ENCODE peak calls at places on chromosome 12, in nine cellular contexts. G, Q, S, N, O, P, C, H and D are unnamed samples.
A peak's percentile ranks its signal among the peaks of the same experiment; 100 is the strongest.

GRCh38 chr12:113874999-113875561 is 91.0 kb downstream of the RBM19 start:
- DNase-seq in G (no peak), Q (no peak), S (no peak), N (peak; percentile 32), O (no peak), P (no peak), C (no peak), H (no peak), D (no peak)

GRCh38 chr12:65238609-65239008 is 39.9 kb upstream of the MSRB3 start:
- DNase-seq in G (no peak), Q (no peak), S (no peak), N (no peak), O (no peak), P (no peak), C (no peak), H (no peak), D (no peak)

GRCh38 chr12:15278816-15279658 is 43.3 kb upstream of the PTPRO start:
- DNase-seq in G (peak; percentile 71), Q (peak; percentile 52), S (no peak), N (no peak), O (peak; percentile 25), P (peak; percentile 83), C (peak; percentile 45), H (peak; percentile 53), D (no peak)

GRCh38 chr12:452667-453210 is 7.0 kb upstream of the B4GALNT3 start:
- DNase-seq in G (no peak), Q (peak; percentile 44), S (no peak), N (no peak), O (no peak), P (no peak), C (peak; percentile 32), H (no peak), D (no peak)

GRCh38 chr12:106135075-106135474 is 3.7 kb downstream of the NUAK1 start:
- DNase-seq in G (no peak), Q (no peak), S (no peak), N (no peak), O (no peak), P (no peak), C (no peak), H (no peak), D (no peak)

GRCh38 chr12:5654019-5654418 is 222.1 kb downstream of the NTF3 start:
- DNase-seq in G (no peak), Q (no peak), S (no peak), N (no peak), O (no peak), P (no peak), C (no peak), H (peak; percentile 48), D (no peak)

GRCh38 chr12:52455818-52456217 is 3.9 kb upstream of the KRT6B start:
- DNase-seq in G (no peak), Q (no peak), S (no peak), N (no peak), O (no peak), P (no peak), C (no peak), H (no peak), D (no peak)

GRCh38 chr12:95349291-95349690 is 124.7 kb upstream of the METAP2 start:
- DNase-seq in G (no peak), Q (no peak), S (no peak), N (no peak), O (no peak), P (no peak), C (no peak), H (no peak), D (no peak)

GRCh38 chr12:98870521-98870920 is 225.4 kb downstream of the APAF1 start:
- DNase-seq in G (no peak), Q (no peak), S (no peak), N (no peak), O (no peak), P (no peak), C (no peak), H (no peak), D (no peak)

GRCh38 chr12:29782285-29782820 is 1.4 kb downstream of the TMTC1 start:
- DNase-seq in G (peak; percentile 29), Q (peak; percentile 15), S (no peak), N (no peak), O (no peak), P (peak; percentile 11), C (no peak), H (no peak), D (no peak)

GRCh38 chr12:50271724-50272247 is 11.5 kb downstream of the LIMA1 start:
- DNase-seq in G (no peak), Q (no peak), S (no peak), N (no peak), O (no peak), P (no peak), C (peak; percentile 39), H (no peak), D (no peak)

GRCh38 chr12:85823436-85824179 is 12.6 kb downstream of the RASSF9 start:
- DNase-seq in G (no peak), Q (no peak), S (no peak), N (no peak), O (no peak), P (no peak), C (no peak), H (no peak), D (no peak)

GRCh38 chr12:2691001-2691339 is 103.8 kb upstream of the FKBP4 start:
- DNase-seq in G (no peak), Q (no peak), S (no peak), N (peak; percentile 14), O (no peak), P (no peak), C (no peak), H (peak; percentile 77), D (no peak)

GRCh38 chr12:17950898-17951297 is 139.1 kb downstream of the RERGL start:
- DNase-seq in G (no peak), Q (no peak), S (no peak), N (no peak), O (no peak), P (no peak), C (no peak), H (no peak), D (no peak)

GRCh38 chr12:99911967-99912366 is 72.8 kb downstream of the ANKS1B start:
- DNase-seq in G (no peak), Q (no peak), S (no peak), N (no peak), O (no peak), P (no peak), C (no peak), H (no peak), D (no peak)

GRCh38 chr12:127928615-127929014 is 338.4 kb upstream of the TMEM132C start:
- DNase-seq in G (no peak), Q (no peak), S (no peak), N (no peak), O (no peak), P (no peak), C (no peak), H (no peak), D (no peak)

GRCh38 chr12:32273063-32273521 is 126.3 kb upstream of the FGD4 start:
- DNase-seq in G (no peak), Q (no peak), S (no peak), N (no peak), O (no peak), P (no peak), C (no peak), H (no peak), D (no peak)

GRCh38 chr12:105280966-105281693 is 45.2 kb upstream of the APPL2 start:
- DNase-seq in G (no peak), Q (peak; percentile 17), S (no peak), N (peak; percentile 59), O (no peak), P (no peak), C (no peak), H (no peak), D (no peak)

GRCh38 chr12:119725523-119725922 is 57.6 kb downstream of the PRKAB1 start:
- DNase-seq in G (no peak), Q (no peak), S (no peak), N (no peak), O (no peak), P (no peak), C (peak; percentile 74), H (peak; percentile 59), D (no peak)

GRCh38 chr12:70754330-70754741 is 117.1 kb upstream of the PTPRB start:
- DNase-seq in G (no peak), Q (no peak), S (no peak), N (no peak), O (no peak), P (no peak), C (no peak), H (no peak), D (no peak)
- TF ChIP-seq POLR2A in G (no peak), Q (no peak), S (no peak), N (no peak), O (no peak), P (no peak), C (no peak), H (no peak), D (no peak)

DNA sequence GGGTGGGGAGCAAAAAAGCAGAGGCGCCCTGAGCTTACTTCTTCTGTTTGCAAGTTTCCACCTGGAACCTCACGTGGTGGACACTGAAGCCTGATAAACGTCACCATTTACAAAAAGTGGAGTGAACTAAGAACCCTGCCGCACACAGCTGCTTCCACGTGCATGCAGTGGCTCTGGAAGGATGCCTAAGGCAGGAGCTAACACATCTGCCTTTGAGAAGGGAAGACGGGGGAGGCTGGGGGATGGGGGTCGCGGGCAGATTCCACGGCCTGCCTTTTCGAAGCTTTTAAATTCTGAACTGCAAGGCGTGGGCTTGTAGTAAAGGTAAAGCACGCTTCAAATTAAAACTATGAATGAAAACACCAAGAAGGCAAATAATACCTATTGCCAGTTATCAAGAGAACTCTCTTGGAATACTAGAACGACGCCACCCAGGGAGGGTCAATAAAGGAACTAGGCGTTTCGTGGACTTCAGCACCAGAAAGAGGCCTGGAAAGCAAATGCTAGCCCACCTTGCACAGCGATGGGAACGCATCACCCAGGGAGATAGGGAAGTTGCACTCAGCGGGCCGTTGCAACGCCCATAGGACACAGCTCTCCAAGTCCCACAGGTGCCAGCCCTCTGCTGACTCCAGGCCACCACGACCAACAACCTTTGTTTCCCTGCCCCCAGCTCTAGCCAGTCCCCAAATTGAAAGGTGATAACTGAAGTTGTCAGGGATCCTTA is 61.8 kb downstream of the TESC start:
- DNase-seq in G (no peak), Q (no peak), S (no peak), N (no peak), O (no peak), P (no peak), C (no peak), H (no peak), D (peak; percentile 36)
- H3K27ac ChIP-seq in G (no peak overlapping the region), Q (no peak overlapping the region), S (no peak overlapping the region), N (no peak overlapping the region), O (no peak overlapping the region), P (no peak overlapping the region), C (no peak overlapping the region), H (no peak overlapping the region), D (no peak overlapping the region)

GRCh38 chr12:108833355-108833733 is 24.0 kb downstream of the SSH1 start:
- DNase-seq in G (peak; percentile 54), Q (no peak), S (no peak), N (peak; percentile 79), O (no peak), P (peak; percentile 46), C (no peak), H (no peak), D (no peak)
- H3K4me3 ChIP-seq in G (peak overlapping the region; percentile 0), Q (no peak overlapping the region), S (no peak overlapping the region), N (peak overlapping the region; percentile 9), O (no peak overlapping the region), P (no peak overlapping the region), C (no peak overlapping the region), H (no peak overlapping the region), D (no peak overlapping the region)

DNA sequence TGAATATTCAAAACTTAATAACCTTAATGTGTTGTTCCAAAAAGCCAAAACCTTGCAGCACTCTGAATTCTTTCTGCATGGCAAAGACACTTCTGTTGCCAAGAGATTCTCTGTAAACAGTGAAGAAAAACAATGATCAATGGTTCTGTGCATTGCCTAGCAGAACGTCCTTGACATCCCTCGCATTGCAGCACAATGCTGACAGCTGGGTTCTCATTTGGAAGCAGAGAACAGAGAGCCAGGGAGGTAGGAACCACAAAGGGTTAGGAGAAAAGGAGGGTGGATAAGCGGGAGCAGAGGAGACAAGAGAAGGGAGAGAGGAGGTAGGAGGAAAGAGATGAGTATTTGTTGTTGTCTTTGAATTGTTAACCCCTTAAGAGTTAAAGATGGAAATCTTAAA is 501.1 kb downstream of the NAV3 start:
- DNase-seq in G (no peak), Q (no peak), S (no peak), N (no peak), O (no peak), P (no peak), C (no peak), H (no peak), D (no peak)
- TF ChIP-seq POLR2A in G (no peak), Q (no peak), S (no peak), N (no peak), O (no peak), P (no peak), C (no peak), H (no peak), D (no peak)